ENCODE peak calls at places on chromosomes 6 and 20, in five cellular contexts. H, V, F, A and W are unnamed samples.
A peak's percentile ranks its signal among the peaks of the same experiment; 100 is the strongest.

GRCh38 chr20:15895560-15896084 is 677.6 kb downstream of the KIF16B start:
- DNase-seq in H (no peak), V (no peak), F (no peak), A (no peak), W (no peak)

GRCh38 chr20:9989066-9989724 is 45.6 kb upstream of the ANKEF1 start:
- DNase-seq in H (no peak), V (no peak), F (peak; percentile 50), A (no peak), W (no peak)

GRCh38 chr20:14197097-14197496 is 140.3 kb downstream of the FLRT3 start:
- DNase-seq in H (no peak), V (no peak), F (peak; percentile 25), A (no peak), W (no peak)

GRCh38 chr6:113185299-113185698 is 671.8 kb upstream of the MARCKS start:
- DNase-seq in H (no peak), V (no peak), F (peak; percentile 22), A (no peak), W (no peak)

GRCh38 chr20:3277686-3278465 is 38.9 kb upstream of the SLC4A11 start:
- DNase-seq in H (no peak), V (no peak), F (no peak), A (no peak), W (no peak)

GRCh38 chr6:111888928-111889696 is 15.9 kb upstream of the FYN start:
- DNase-seq in H (no peak), V (peak; percentile 28), F (peak; percentile 41), A (no peak), W (no peak)

GRCh38 chr6:98416027-98416426 is 418.3 kb upstream of the POU3F2 start:
- DNase-seq in H (no peak), V (no peak), F (no peak), A (no peak), W (no peak)

GRCh38 chr20:58629213-58629575 is 21.9 kb upstream of the STX16 start:
- DNase-seq in H (no peak), V (no peak), F (no peak), A (no peak), W (no peak)

GRCh38 chr6:112245511-112246203 is 8.7 kb downstream of the LAMA4 start:
- DNase-seq in H (no peak), V (no peak), F (peak; percentile 67), A (no peak), W (no peak)

GRCh38 chr6:142693446-142693845 is 251.5 kb downstream of the HIVEP2 start:
- DNase-seq in H (no peak), V (no peak), F (peak; percentile 72), A (no peak), W (no peak)

GRCh38 chr6:121523628-121524027 is 88.2 kb downstream of the GJA1 start:
- DNase-seq in H (no peak), V (no peak), F (peak; percentile 38), A (no peak), W (no peak)

GRCh38 chr6:148677594-148678476 is 69.0 kb upstream of the UST start:
- DNase-seq in H (no peak), V (no peak), F (no peak), A (no peak), W (no peak)

GRCh38 chr6:148667395-148667794 is 79.4 kb upstream of the UST start:
- DNase-seq in H (no peak), V (no peak), F (no peak), A (no peak), W (no peak)

GRCh38 chr6:148671085-148671484 is 75.7 kb upstream of the UST start:
- DNase-seq in H (no peak), V (no peak), F (no peak), A (no peak), W (no peak)

DNA sequence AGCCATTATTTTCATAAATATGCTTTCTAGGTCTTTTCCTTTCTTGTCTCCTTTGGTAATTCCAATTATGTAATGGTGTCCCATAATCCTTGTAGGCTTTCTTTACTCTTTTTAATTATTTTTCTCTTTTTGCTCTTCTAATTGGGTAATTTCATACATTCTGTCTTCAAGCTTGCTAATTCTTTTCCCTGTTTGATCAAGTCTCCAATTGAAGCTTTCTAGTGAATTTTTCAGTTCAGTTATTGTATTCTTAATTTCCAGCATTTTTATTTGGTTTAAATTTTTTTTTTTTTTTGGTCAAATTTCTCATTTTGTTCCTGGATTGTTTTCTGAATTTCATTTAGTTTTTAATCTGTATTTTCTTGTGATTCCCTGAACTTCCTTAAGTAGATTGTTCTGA is 74.9 kb upstream of the UST start:
- DNase-seq in H (no peak), V (no peak), F (no peak), A (no peak), W (no peak)
- H3K9me3 ChIP-seq in H (no peaks in the 10 kb centered on the region), V (peaks cover 51% of the 10 kb centered on the region), F (peaks cover 50% of the 10 kb centered on the region), A (peaks cover 63% of the 10 kb centered on the region), W (peaks cover 14% of the 10 kb centered on the region)

DNA sequence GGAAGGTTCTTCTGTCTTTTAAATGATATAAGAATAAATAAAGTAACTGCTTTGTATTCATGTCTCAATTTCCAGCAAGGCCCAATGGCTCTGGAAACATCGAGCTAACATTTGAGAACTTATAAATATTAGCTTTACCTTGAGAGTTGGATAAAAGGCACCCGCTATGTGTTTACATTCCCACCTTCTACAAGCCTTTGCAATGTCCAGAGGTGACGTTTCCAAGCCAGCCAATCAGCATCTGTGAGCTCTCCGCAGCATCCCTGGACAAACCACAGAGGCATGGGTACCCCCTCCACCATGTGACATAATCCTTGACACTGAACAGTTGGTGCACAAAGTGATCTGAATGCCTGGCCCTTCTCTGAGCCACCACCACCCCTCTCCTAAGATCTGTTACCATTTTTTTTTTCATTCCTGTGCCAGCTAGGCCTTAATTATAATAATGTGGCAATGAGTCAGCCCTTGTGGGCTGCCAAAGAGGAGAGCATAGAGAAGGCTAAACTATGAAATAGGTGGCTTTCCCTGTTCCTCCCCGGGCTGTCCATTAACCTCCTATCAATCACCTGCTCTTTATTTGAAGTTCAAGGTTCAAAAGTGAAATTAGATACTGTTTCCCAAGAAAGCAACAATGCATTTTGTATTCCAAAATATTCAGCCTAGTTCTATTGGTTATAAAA is 4.1 kb downstream of the CBLN4 start:
- DNase-seq in H (no peak), V (no peak), F (no peak), A (no peak), W (no peak)
- H3K9me3 ChIP-seq in H (no peaks in the 10 kb centered on the region), V (no peaks in the 10 kb centered on the region), F (no peaks in the 10 kb centered on the region), A (no peaks in the 10 kb centered on the region), W (peaks cover 15% of the 10 kb centered on the region)

DNA sequence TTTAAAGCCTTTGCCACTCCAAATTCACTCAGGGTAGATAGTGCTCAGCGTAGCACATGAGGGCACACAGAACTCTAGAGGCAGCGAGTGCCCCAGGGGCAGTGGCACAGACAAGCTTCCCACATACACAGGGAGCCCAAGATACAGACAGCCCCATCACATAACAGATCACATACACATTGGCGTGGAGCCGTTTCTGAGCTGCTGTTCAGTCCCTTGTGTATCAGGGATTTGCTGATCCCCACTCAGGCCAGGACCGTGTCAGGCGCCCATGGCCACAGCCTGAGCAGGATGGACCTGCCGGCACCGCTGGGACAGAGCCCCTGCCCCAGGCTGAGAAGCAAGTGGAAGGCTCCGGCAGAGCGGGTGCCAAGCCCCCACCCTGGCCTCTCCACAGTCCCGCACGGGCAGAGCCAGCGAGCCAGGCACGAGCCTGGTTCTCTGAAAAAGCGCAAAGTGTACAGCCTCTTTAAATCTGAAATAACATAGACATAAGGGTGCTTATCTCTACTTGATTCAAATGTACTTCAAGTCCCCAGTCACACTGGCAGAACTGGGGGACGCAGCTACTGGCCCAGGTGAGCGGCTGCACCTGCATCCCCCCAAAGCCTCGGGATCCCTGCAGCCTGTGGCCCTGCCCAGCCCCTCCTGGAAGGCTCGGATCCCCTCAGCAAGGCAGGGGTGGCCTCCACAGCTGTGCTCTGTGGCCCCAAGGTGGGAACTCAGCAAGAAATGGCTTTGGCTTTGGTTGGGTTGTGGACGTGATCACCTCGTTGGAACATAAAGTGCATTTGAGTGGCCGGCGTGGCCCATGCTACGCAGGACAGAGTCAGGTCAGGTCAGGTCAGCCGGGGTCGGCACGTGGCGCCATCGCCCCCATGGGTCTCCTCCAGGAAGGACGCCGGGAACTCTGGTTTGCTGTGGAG is 231.3 kb downstream of the ERMARD start:
- DNase-seq in H (no peak), V (no peak), F (no peak), A (peak; percentile 72), W (no peak)
- H3K9me3 ChIP-seq in H (no peaks in the 10 kb centered on the region), V (no peaks in the 10 kb centered on the region), F (no peaks in the 10 kb centered on the region), A (no peaks in the 10 kb centered on the region), W (peaks cover 1% of the 10 kb centered on the region)

DNA sequence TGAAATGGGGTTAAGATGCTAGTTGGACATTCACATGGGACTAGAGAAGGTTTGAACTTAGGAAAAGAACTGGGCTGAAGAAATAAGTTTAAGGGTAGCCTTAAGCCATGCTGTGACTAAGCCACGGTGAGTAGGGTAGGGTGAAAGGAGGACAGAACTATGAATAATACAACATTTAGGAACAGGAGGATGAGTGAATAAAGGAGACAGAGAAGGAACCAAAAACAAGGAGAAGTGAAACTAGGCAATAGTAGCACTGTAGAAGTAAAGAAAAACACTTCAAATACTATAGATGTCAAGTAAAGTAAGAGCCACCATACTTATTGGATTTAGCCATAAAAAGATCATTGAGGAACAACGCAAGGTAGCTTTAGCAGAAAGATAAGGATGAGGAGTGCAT is 111.2 kb downstream of the KCNQ5 start:
- DNase-seq in H (no peak), V (no peak), F (no peak), A (no peak), W (no peak)
- H3K9me3 ChIP-seq in H (no peaks in the 10 kb centered on the region), V (peaks cover 10% of the 10 kb centered on the region), F (no peaks in the 10 kb centered on the region), A (peaks cover 5% of the 10 kb centered on the region), W (no peaks in the 10 kb centered on the region)

GRCh38 chr6:34152042-34152524 is 6.2 kb upstream of the GRM4 start:
- DNase-seq in H (no peak), V (no peak), F (no peak), A (peak; percentile 47), W (no peak)

GRCh38 chr6:34149831-34150400 is 4.0 kb upstream of the GRM4 start:
- DNase-seq in H (no peak), V (no peak), F (no peak), A (peak; percentile 22), W (no peak)

GRCh38 chr6:34152806-34153565 is 7.1 kb upstream of the GRM4 start:
- DNase-seq in H (no peak), V (no peak), F (no peak), A (peak; percentile 37), W (no peak)

GRCh38 chr6:34150766-34151165 is 4.9 kb upstream of the GRM4 start:
- DNase-seq in H (no peak), V (no peak), F (no peak), A (peak; percentile 40), W (no peak)

DNA sequence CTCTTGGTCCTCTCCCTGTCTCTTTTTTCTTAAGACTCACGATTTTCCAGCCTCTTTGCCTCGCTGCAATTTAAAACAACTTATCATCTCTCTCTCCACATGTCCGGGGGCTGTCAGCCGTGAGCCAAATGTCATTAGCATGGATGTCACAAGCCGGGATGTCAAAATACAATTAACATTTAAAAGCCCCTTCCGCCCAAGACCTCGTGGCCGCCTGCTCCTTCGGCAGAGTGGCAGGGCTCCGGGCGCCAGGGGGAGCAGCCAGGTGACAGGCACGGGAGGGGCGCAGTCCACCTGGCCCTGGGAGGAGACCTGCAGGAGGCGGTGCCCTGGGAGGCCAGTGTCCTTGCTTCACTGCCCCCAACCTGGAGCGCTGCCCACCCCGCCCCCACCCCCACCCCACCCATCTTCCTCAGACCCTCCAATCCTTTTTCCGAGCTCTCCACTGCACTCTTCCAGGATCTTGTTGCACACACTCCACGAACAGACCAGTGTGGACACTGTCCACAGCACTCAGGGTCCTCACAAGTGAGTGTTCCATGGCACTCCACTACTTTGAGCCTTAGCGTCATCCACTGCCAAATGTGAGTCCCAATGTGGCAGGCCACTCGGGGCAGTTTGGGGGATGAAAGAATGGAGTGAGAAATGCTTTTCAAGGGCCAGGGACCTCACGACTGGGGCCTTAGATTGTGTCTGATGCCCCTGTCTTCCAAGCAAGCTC is 5.6 kb upstream of the GRM4 start:
- DNase-seq in H (no peak), V (no peak), F (no peak), A (peak; percentile 56), W (no peak)
- H3K9me3 ChIP-seq in H (no peaks in the 10 kb centered on the region), V (no peaks in the 10 kb centered on the region), F (no peaks in the 10 kb centered on the region), A (no peaks in the 10 kb centered on the region), W (no peaks in the 10 kb centered on the region)